ENCODE peak calls at places on chromosomes 4 and X, in four cellular contexts. N is endothelial cell of umbilical vein, R is cardiac muscle cell, J is tibial nerve. S is an unnamed sample.

GRCh38 chrX:119667111-119667928 is 25.6 kb downstream of the SEPTIN6 start:
- DNase-seq in N (no peak), R (no peak), J (no peak), S (no peak)

GRCh38 chrX:137748827-137749226 is 182.9 kb downstream of the ZIC3 start:
- DNase-seq in N (no peak), R (no peak), J (no peak), S (no peak)

GRCh38 chr4:46930866-46931265 is 21.8 kb upstream of the COX7B2 start:
- DNase-seq in J (no peak), N (no peak), R (no peak), S (no peak)

GRCh38 chrX:132612990-132613564 is 124.2 kb upstream of the MBNL3 start:
- DNase-seq in J (peak; percentile 47), N (peak; percentile 24), R (peak; percentile 81), S (peak; percentile 19)

GRCh38 chrX:17470136-17470535 is 95.1 kb downstream of the NHS start:
- DNase-seq in J (no peak), N (no peak), R (no peak), S (peak; percentile 53)

GRCh38 chrX:41302293-41302868 is 31.6 kb upstream of the DDX3X start:
- DNase-seq in J (no peak), R (no peak), N (no peak), S (peak; percentile 31)

GRCh38 chrX:45771560-45772340 is 571.1 kb upstream of the DIPK2B start:
- DNase-seq in N (peak; percentile 80), R (no peak), J (no peak), S (peak; percentile 59)

GRCh38 chr4:138035781-138036258 is 206.3 kb downstream of the SLC7A11 start:
- DNase-seq in R (peak; percentile 78), N (peak; percentile 80), J (peak; percentile 12), S (peak; percentile 70)

GRCh38 chr4:128803783-128804182 is 5.7 kb upstream of the JADE1 start:
- DNase-seq in R (no peak), N (no peak), J (no peak), S (no peak)

GRCh38 chrX:153640736-153641574 is 6.0 kb upstream of the DUSP9 start:
- DNase-seq in J (no peak), R (no peak), N (no peak), S (no peak)

GRCh38 chrX:133645251-133645650 is 230.0 kb upstream of the GPC4 start:
- DNase-seq in R (no peak), N (no peak), J (no peak), S (no peak)

GRCh38 chrX:139642241-139642927 is 65.6 kb downstream of the MCF2 start:
- DNase-seq in N (no peak), J (no peak), R (peak; percentile 7), S (peak; percentile 46)

GRCh38 chr4:36242629-36243354 is 1.5 kb downstream of the ARAP2 start:
- DNase-seq in R (no peak), N (no peak), J (no peak), S (peak; percentile 56)

GRCh38 chrX:15334561-15334960 is 762 bp downstream of the PIGA start:
- DNase-seq in J (no peak), R (no peak), N (no peak), S (peak; percentile 85)

GRCh38 chrX:34058005-34058404 is 74.1 kb downstream of the FAM47A start:
- DNase-seq in J (no peak), N (no peak), R (no peak), S (no peak)

GRCh38 chrX:148871422-148872152 is 371.2 kb downstream of the AFF2 start:
- DNase-seq in J (no peak), R (no peak), N (no peak), S (peak; percentile 25)

GRCh38 chr4:14446311-14446710 is 556.0 kb upstream of the CPEB2 start:
- DNase-seq in N (no peak), R (no peak), J (no peak), S (peak; percentile 86)

GRCh38 chrX:21989415-21989814 is 42.7 kb upstream of the PHEX start:
- DNase-seq in N (no peak), J (no peak), R (no peak), S (no peak)

GRCh38 chr4:165634766-165635165 is 238.3 kb upstream of the TLL1 start:
- DNase-seq in N (peak; percentile 17), J (no peak), R (no peak), S (no peak)

GRCh38 chrX:103685396-103685795 is 1.1 kb downstream of the MORF4L2 start:
- DNase-seq in J (no peak), N (no peak), R (no peak), S (no peak)

GRCh38 chrX:96433409-96434122 is 251.1 kb upstream of the DIAPH2 start:
- DNase-seq in N (no peak), R (no peak), J (no peak), S (peak; percentile 2)

GRCh38 chrX:11478036-11478435 is 184.8 kb downstream of the AMELX start:
- DNase-seq in R (no peak), J (no peak), N (no peak), S (no peak)

GRCh38 chr4:81648576-81649272 is 177.0 kb upstream of the RASGEF1B start:
- DNase-seq in R (no peak), N (no peak), J (no peak), S (no peak)

GRCh38 chr4:177393236-177393635 is 49.0 kb downstream of the AGA start:
- DNase-seq in R (no peak), N (no peak), J (no peak), S (no peak)

GRCh38 chrX:31209005-31209612 is 137.3 kb upstream of the FTHL17 start:
- DNase-seq in J (no peak), R (no peak), N (peak; percentile 83), S (peak; percentile 52)

GRCh38 chrX:71282514-71283408 is 674 bp upstream of the NONO start:
- DNase-seq in R (no peak), N (no peak), J (no peak), S (peak; percentile 62)

GRCh38 chrX:119942831-119943184 is 743 bp downstream of the NKAP start:
- DNase-seq in N (no peak), R (no peak), J (no peak), S (peak; percentile 22)

GRCh38 chr4:129218897-129219296 is 122.9 kb downstream of the C4orf33 start:
- DNase-seq in N (peak; percentile 27), R (no peak), J (no peak), S (peak; percentile 10)

GRCh38 chrX:1596676-1597344 is 5.4 kb downstream of the AKAP17A start:
- DNase-seq in R (no peak), N (no peak), J (no peak), S (no peak)

GRCh38 chr4:88006956-88007303 is 505 bp upstream of the PKD2 start:
- DNase-seq in N (no peak), J (no peak), R (no peak), S (no peak)

GRCh38 chr4:7193040-7193958 is 961 bp downstream of the SORCS2 start:
- DNase-seq in N (no peak), R (peak; percentile 54), J (no peak), S (no peak)

GRCh38 chrX:144916785-144917184 is 330.5 kb upstream of the SPANXN1 start:
- DNase-seq in J (no peak), N (no peak), R (no peak), S (no peak)

GRCh38 chrX:11655282-11655985 is 10.3 kb downstream of the ARHGAP6 start:
- DNase-seq in R (no peak), N (no peak), J (no peak), S (peak; percentile 10)

DNA sequence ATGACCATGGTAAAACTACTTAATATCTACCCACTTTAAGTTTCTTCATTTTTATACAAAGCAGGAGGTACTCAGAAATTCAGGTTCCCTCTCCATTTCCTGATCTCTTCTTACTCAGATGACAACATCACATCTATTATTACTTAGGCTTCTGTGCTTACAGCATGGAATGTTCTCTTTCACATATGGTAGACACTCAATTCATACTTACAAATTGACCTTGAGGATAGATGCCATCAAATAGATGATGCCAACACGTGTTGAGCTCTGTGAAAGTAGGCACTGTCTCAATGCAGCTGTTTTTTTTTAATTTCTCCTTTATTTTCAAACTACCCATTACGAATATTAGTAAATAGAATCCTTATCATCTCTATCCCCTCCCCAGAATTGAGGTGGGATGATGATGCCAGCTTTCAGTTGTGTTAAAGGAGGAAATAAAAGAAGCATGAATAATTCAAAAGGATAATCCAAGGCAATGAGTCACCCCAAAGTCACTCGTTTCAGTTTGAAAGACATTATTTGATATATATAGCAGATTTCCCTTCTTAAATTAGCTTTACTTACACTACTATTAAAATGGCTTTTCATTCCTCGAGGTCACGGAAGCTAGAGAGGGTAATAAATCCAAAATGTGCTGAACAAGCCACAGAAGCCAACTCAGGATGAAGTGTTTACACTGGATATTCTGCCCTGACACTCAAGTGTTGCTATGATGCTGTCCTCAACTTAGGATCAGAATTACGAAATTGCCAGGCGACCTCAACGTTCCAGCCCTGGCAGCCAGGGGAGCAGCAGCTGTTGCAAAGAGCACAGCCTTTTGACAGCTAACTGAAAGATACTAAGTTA is 124.2 kb upstream of the EOLA2 start:
- DNase-seq in J (peak; percentile 20), R (no peak), N (peak; percentile 68), S (peak; percentile 47)
- TF ChIP-seq CTCF in J (no peak), R (no peak), N (no peak), S (no peak)

DNA sequence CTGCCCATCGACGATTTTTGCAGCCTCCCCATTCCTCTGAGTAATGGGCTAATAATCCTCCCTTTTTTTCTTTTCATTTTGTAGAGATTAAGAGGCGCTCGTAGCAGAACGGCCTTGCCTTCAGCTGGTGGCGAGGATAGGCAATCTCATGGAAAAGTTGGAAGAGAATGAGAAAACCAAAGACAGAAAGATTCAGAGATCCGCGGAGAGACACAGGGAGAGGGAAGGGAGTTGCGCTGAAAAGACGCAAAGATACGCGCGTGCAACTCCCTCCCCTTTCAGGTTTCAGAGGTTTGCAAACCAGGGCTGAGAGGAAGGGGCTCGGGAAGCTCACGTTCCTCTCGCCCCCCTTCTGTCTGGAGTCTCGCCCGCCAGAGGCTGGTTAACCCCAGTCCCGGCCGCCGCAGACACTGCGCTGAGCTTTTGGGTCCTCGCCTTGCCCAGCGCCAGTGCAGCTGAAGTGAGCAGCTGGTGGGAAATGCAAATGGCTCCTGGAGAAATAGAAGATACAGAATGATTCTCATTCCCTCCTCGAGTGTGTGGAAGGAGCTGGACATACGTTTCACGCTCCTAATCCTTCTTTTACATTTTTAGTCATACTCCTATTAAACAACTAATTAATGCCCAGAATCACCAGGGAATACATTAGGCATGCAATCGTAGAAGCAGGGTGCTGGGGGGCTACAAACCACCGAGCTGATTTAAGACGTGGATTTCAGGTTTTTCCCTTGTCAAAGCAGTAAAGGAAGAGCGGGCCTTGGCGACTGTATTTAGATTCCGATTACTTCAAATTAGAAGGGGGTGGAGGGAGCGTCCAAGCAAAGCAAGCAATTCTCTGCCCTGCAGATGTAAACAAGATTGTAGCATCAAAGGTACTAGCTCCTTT is 16.6 kb upstream of the PITX2 start:
- DNase-seq in J (no peak), R (no peak), N (no peak), S (no peak)
- H3K4me3 ChIP-seq in J (no peak overlapping the region), R (no peak overlapping the region), N (no peak overlapping the region), S (no peak overlapping the region)

GRCh38 chr4:8872402-8873291 is 1.0 kb upstream of the HMX1 start:
- DNase-seq in R (no peak), N (no peak), J (no peak), S (no peak)
- H3K27me3 ChIP-seq in R (peaks cover 100% of the 10 kb centered on the region), N (peaks cover 72% of the 10 kb centered on the region), J (no peaks in the 10 kb centered on the region), S (peaks cover 61% of the 10 kb centered on the region)

GRCh38 chr4:95209942-95210341 is 338.8 kb downstream of the UNC5C start:
- DNase-seq in J (no peak), N (no peak), R (no peak), S (no peak)

GRCh38 chr4:95204267-95204835 is 344.4 kb downstream of the UNC5C start:
- DNase-seq in J (no peak), N (no peak), R (no peak), S (no peak)

DNA sequence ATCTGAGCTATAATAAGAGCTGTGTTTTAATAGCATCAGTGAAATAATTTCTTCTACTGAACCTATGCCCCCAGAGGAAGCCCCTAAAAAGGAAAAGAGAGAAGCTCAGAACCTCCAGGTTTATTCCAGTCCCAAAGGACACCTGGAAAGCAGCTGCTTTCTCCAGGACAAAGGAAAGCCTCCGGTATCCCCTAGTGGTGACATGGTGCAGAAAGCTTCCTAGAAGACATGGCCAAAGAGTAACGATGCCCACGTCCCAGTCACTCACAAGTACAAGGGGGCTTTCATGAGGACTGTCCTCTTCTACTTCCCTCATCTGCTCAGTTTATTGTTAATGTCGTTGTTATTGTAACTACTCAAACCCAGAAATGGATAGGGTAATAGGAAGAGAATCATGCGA is 343.9 kb downstream of the UNC5C start:
- DNase-seq in J (no peak), R (peak; percentile 46), N (no peak), S (no peak)
- TF ChIP-seq CTCF in J (no peak), R (no peak), N (no peak), S (peak; percentile 33)